ENCODE peak calls at places on chromosomes 16 and 17, in four cellular contexts. One of them, this sample, is unnamed.

GRCh38 chr16:53964145-53964544 is 260.2 kb downstream of the FTO start:
- DNase-seq in activated CD8-positive, alpha-beta memory T cell treated with anti-CD3 and anti-CD28 coated beads for 24 hours: no peak
- DNase-seq in central memory CD8-positive, alpha-beta T cell: no peak
- DNase-seq in activated CD4-positive, alpha-beta T cell treated with anti-CD3 and anti-CD28 coated beads for 48 hours: no peak
- DNase-seq in this sample: no peak

GRCh38 chr17:12047977-12048376 is 27.3 kb downstream of the MAP2K4 start:
- DNase-seq in activated CD4-positive, alpha-beta T cell treated with anti-CD3 and anti-CD28 coated beads for 48 hours: no peak
- DNase-seq in activated CD8-positive, alpha-beta memory T cell treated with anti-CD3 and anti-CD28 coated beads for 24 hours: no peak
- DNase-seq in central memory CD8-positive, alpha-beta T cell: no peak
- DNase-seq in this sample: no peak

GRCh38 chr16:50279142-50279865 is 13.0 kb downstream of the ADCY7 start:
- DNase-seq in activated CD8-positive, alpha-beta memory T cell treated with anti-CD3 and anti-CD28 coated beads for 24 hours: no peak
- DNase-seq in activated CD4-positive, alpha-beta T cell treated with anti-CD3 and anti-CD28 coated beads for 48 hours: no peak
- DNase-seq in central memory CD8-positive, alpha-beta T cell: no peak
- DNase-seq in this sample: no peak

GRCh38 chr17:41665566-41666335 is 22.9 kb upstream of the EIF1 start:
- DNase-seq in activated CD4-positive, alpha-beta T cell treated with anti-CD3 and anti-CD28 coated beads for 48 hours: peak
- DNase-seq in activated CD8-positive, alpha-beta memory T cell treated with anti-CD3 and anti-CD28 coated beads for 24 hours: peak
- DNase-seq in central memory CD8-positive, alpha-beta T cell: peak
- DNase-seq in this sample: peak

GRCh38 chr16:30896890-30897730 is 696 bp downstream of the CTF1 start:
- DNase-seq in central memory CD8-positive, alpha-beta T cell: no peak
- DNase-seq in activated CD8-positive, alpha-beta memory T cell treated with anti-CD3 and anti-CD28 coated beads for 24 hours: peak
- DNase-seq in activated CD4-positive, alpha-beta T cell treated with anti-CD3 and anti-CD28 coated beads for 48 hours: peak
- DNase-seq in this sample: peak

GRCh38 chr17:78824240-78824639 is 16.4 kb downstream of the USP36 start:
- DNase-seq in activated CD8-positive, alpha-beta memory T cell treated with anti-CD3 and anti-CD28 coated beads for 24 hours: no peak
- DNase-seq in activated CD4-positive, alpha-beta T cell treated with anti-CD3 and anti-CD28 coated beads for 48 hours: no peak
- DNase-seq in central memory CD8-positive, alpha-beta T cell: no peak
- DNase-seq in this sample: no peak

GRCh38 chr16:88420496-88420895 is 32.6 kb upstream of the ZFPM1 start:
- DNase-seq in central memory CD8-positive, alpha-beta T cell: no peak
- DNase-seq in activated CD8-positive, alpha-beta memory T cell treated with anti-CD3 and anti-CD28 coated beads for 24 hours: no peak
- DNase-seq in activated CD4-positive, alpha-beta T cell treated with anti-CD3 and anti-CD28 coated beads for 48 hours: no peak
- DNase-seq in this sample: no peak

GRCh38 chr17:78108726-78109488 is 19.6 kb downstream of the TMC6 start:
- DNase-seq in activated CD4-positive, alpha-beta T cell treated with anti-CD3 and anti-CD28 coated beads for 48 hours: no peak
- DNase-seq in central memory CD8-positive, alpha-beta T cell: no peak
- DNase-seq in activated CD8-positive, alpha-beta memory T cell treated with anti-CD3 and anti-CD28 coated beads for 24 hours: no peak
- DNase-seq in this sample: no peak

GRCh38 chr16:674968-675883 is at the start of gene RHBDL1:
- DNase-seq in central memory CD8-positive, alpha-beta T cell: no peak
- DNase-seq in activated CD4-positive, alpha-beta T cell treated with anti-CD3 and anti-CD28 coated beads for 48 hours: no peak
- DNase-seq in activated CD8-positive, alpha-beta memory T cell treated with anti-CD3 and anti-CD28 coated beads for 24 hours: peak
- DNase-seq in this sample: no peak

GRCh38 chr17:19724501-19725420 is 8.4 kb upstream of the SLC47A2 start:
- DNase-seq in central memory CD8-positive, alpha-beta T cell: no peak
- DNase-seq in activated CD4-positive, alpha-beta T cell treated with anti-CD3 and anti-CD28 coated beads for 48 hours: peak
- DNase-seq in activated CD8-positive, alpha-beta memory T cell treated with anti-CD3 and anti-CD28 coated beads for 24 hours: peak
- DNase-seq in this sample: no peak

GRCh38 chr17:1260762-1261161 is 9.5 kb upstream of the BHLHA9 start:
- DNase-seq in activated CD8-positive, alpha-beta memory T cell treated with anti-CD3 and anti-CD28 coated beads for 24 hours: no peak
- DNase-seq in activated CD4-positive, alpha-beta T cell treated with anti-CD3 and anti-CD28 coated beads for 48 hours: no peak
- DNase-seq in central memory CD8-positive, alpha-beta T cell: no peak
- DNase-seq in this sample: no peak

GRCh38 chr17:39327109-39327508 is 74.3 kb downstream of the FBXL20 start:
- DNase-seq in activated CD4-positive, alpha-beta T cell treated with anti-CD3 and anti-CD28 coated beads for 48 hours: no peak
- DNase-seq in activated CD8-positive, alpha-beta memory T cell treated with anti-CD3 and anti-CD28 coated beads for 24 hours: no peak
- DNase-seq in central memory CD8-positive, alpha-beta T cell: no peak
- DNase-seq in this sample: no peak

GRCh38 chr17:16294560-16294959 is 58.7 kb downstream of the CENPV start:
- DNase-seq in activated CD4-positive, alpha-beta T cell treated with anti-CD3 and anti-CD28 coated beads for 48 hours: no peak
- DNase-seq in central memory CD8-positive, alpha-beta T cell: no peak
- DNase-seq in activated CD8-positive, alpha-beta memory T cell treated with anti-CD3 and anti-CD28 coated beads for 24 hours: no peak
- DNase-seq in this sample: no peak

GRCh38 chr16:75263291-75263962 is 12.0 kb upstream of the BCAR1 start:
- DNase-seq in activated CD4-positive, alpha-beta T cell treated with anti-CD3 and anti-CD28 coated beads for 48 hours: no peak
- DNase-seq in activated CD8-positive, alpha-beta memory T cell treated with anti-CD3 and anti-CD28 coated beads for 24 hours: no peak
- DNase-seq in central memory CD8-positive, alpha-beta T cell: no peak
- DNase-seq in this sample: no peak

GRCh38 chr17:39365252-39365651 is 36.2 kb downstream of the FBXL20 start:
- DNase-seq in activated CD8-positive, alpha-beta memory T cell treated with anti-CD3 and anti-CD28 coated beads for 24 hours: no peak
- DNase-seq in central memory CD8-positive, alpha-beta T cell: no peak
- DNase-seq in activated CD4-positive, alpha-beta T cell treated with anti-CD3 and anti-CD28 coated beads for 48 hours: no peak
- DNase-seq in this sample: no peak

GRCh38 chr16:66894948-66895696 is 14.8 kb downstream of the PDP2 start:
- DNase-seq in activated CD8-positive, alpha-beta memory T cell treated with anti-CD3 and anti-CD28 coated beads for 24 hours: peak
- DNase-seq in central memory CD8-positive, alpha-beta T cell: peak
- DNase-seq in activated CD4-positive, alpha-beta T cell treated with anti-CD3 and anti-CD28 coated beads for 48 hours: peak
- DNase-seq in this sample: peak

GRCh38 chr17:680554-680953 is 34.1 kb downstream of the VPS53 start:
- DNase-seq in activated CD4-positive, alpha-beta T cell treated with anti-CD3 and anti-CD28 coated beads for 48 hours: no peak
- DNase-seq in activated CD8-positive, alpha-beta memory T cell treated with anti-CD3 and anti-CD28 coated beads for 24 hours: no peak
- DNase-seq in central memory CD8-positive, alpha-beta T cell: no peak
- DNase-seq in this sample: no peak

GRCh38 chr16:29694384-29695195 is 15.6 kb downstream of the QPRT start:
- DNase-seq in central memory CD8-positive, alpha-beta T cell: no peak
- DNase-seq in activated CD8-positive, alpha-beta memory T cell treated with anti-CD3 and anti-CD28 coated beads for 24 hours: no peak
- DNase-seq in activated CD4-positive, alpha-beta T cell treated with anti-CD3 and anti-CD28 coated beads for 48 hours: no peak
- DNase-seq in this sample: no peak